ENCODE peak calls at places on chromosomes 12 and 14, in nine cellular contexts. Z, M, J, B, Q, G, X, W and N are unnamed samples.

GRCh38 chr12:83156800-83157199 is 470.1 kb downstream of the TMTC2 start:
- DNase-seq in B (no peak), M (no peak), Z (no peak), X (no peak), J (no peak), W (no peak), Q (no peak), G (no peak), N (no peak)

GRCh38 chr14:35301334-35302210 is 9.4 kb downstream of the PSMA6 start:
- DNase-seq in Z (no peak), G (no peak), Q (no peak), M (no peak), J (no peak), X (no peak), B (no peak), W (no peak), N (no peak)

GRCh38 chr12:75974323-75975273 is 57.0 kb downstream of the PHLDA1 start:
- DNase-seq in Q (no peak), Z (no peak), X (no peak), G (no peak), M (no peak), J (no peak), B (peak), W (no peak), N (no peak)

GRCh38 chr14:91228112-91229004 is 16.1 kb downstream of the GPR68 start:
- DNase-seq in M (no peak), X (peak), B (no peak), W (peak), G (no peak), Z (no peak), Q (no peak), J (no peak), N (peak)

GRCh38 chr14:20998674-20999366 is at the start of gene SLC39A2:
- DNase-seq in G (no peak), J (no peak), B (no peak), M (no peak), Z (peak), Q (no peak), W (peak), X (peak), N (no peak)

GRCh38 chr14:93073366-93073722 is 42.4 kb downstream of the ITPK1 start:
- DNase-seq in G (no peak), Q (no peak), X (no peak), J (no peak), W (no peak), M (no peak), Z (no peak), B (no peak), N (no peak)

GRCh38 chr14:67457782-67458181 is 30.7 kb downstream of the TMEM229B start:
- DNase-seq in Z (peak), Q (peak), G (no peak), W (no peak), J (no peak), X (no peak), M (no peak), B (no peak), N (no peak)

GRCh38 chr14:105482486-105483110 is 4.1 kb upstream of the CRIP1 start:
- DNase-seq in B (no peak), Z (no peak), G (no peak), W (no peak), X (no peak), Q (no peak), M (no peak), J (no peak), N (no peak)

GRCh38 chr14:50308363-50308762 is 3.7 kb downstream of the L2HGDH start:
- DNase-seq in J (no peak), W (peak), G (no peak), M (no peak), Z (no peak), X (peak), B (peak), Q (no peak), N (no peak)

GRCh38 chr14:38761033-38761432 is 342.0 kb downstream of the SEC23A start:
- DNase-seq in J (no peak), W (no peak), B (no peak), G (no peak), M (no peak), Z (no peak), Q (no peak), X (no peak), N (no peak)

GRCh38 chr12:108379761-108380160 is 40.6 kb upstream of the CMKLR1 start:
- DNase-seq in G (no peak), X (no peak), B (no peak), J (no peak), W (no peak), M (no peak), Z (no peak), Q (no peak), N (no peak)

GRCh38 chr14:96748371-96748770 is 48.8 kb upstream of the VRK1 start:
- DNase-seq in Q (no peak), M (no peak), J (no peak), W (no peak), G (no peak), B (no peak), X (no peak), Z (no peak), N (no peak)

GRCh38 chr14:103313704-103314103 is 20.3 kb upstream of the EIF5 start:
- DNase-seq in B (no peak), X (no peak), Z (no peak), G (no peak), J (no peak), Q (no peak), M (no peak), W (no peak), N (no peak)

GRCh38 chr14:91417134-91417982 is at the start of gene CCDC88C:
- DNase-seq in W (no peak), Q (peak), Z (peak), B (peak), M (no peak), J (no peak), G (peak), X (no peak), N (peak)

GRCh38 chr12:51917041-51917590 is 9.8 kb downstream of the ACVRL1 start:
- DNase-seq in W (no peak), X (no peak), M (no peak), G (no peak), Z (no peak), B (no peak), Q (no peak), J (no peak), N (no peak)

GRCh38 chr12:58502857-58503256 is 417.4 kb downstream of the LRIG3 start:
- DNase-seq in X (peak), Q (no peak), B (no peak), G (no peak), Z (no peak), J (no peak), M (no peak), W (no peak), N (no peak)

GRCh38 chr14:54803396-54803795 is 99.2 kb downstream of the GCH1 start:
- DNase-seq in X (no peak), Q (no peak), W (no peak), J (no peak), Z (no peak), M (no peak), G (no peak), B (no peak), N (no peak)

GRCh38 chr12:79367016-79367575 is 323.7 kb downstream of the PAWR start:
- DNase-seq in G (no peak), M (no peak), W (no peak), Q (no peak), B (no peak), X (no peak), Z (no peak), J (no peak), N (no peak)

GRCh38 chr14:51185754-51186153 is 54.3 kb upstream of the TMX1 start:
- DNase-seq in Q (no peak), J (no peak), M (no peak), X (no peak), B (no peak), W (no peak), G (no peak), Z (no peak), N (no peak)

GRCh38 chr14:99747582-99748330 is 45.5 kb upstream of the EML1 start:
- DNase-seq in Z (peak), W (no peak), M (no peak), J (no peak), G (no peak), B (no peak), Q (no peak), X (no peak), N (no peak)

GRCh38 chr12:54229624-54230212 is 40.9 kb upstream of the SMUG1 start:
- DNase-seq in Z (no peak), G (no peak), J (no peak), M (no peak), X (peak), Q (no peak), B (no peak), W (peak), N (no peak)

GRCh38 chr14:50040401-50040775 is 76.0 kb downstream of the VCPKMT start:
- DNase-seq in W (peak), X (peak), G (no peak), M (no peak), Z (no peak), Q (no peak), B (peak), J (no peak), N (peak)

GRCh38 chr12:67993143-67993542 is 3.9 kb downstream of the IFNG-AS1 start:
- DNase-seq in B (no peak), W (no peak), X (no peak), Z (no peak), Q (no peak), J (no peak), M (no peak), G (no peak), N (no peak)

GRCh38 chr12:67991158-67991557 is 1.9 kb downstream of the IFNG-AS1 start:
- DNase-seq in W (no peak), Z (no peak), B (no peak), Q (no peak), G (no peak), M (no peak), J (no peak), X (no peak), N (peak)

GRCh38 chr12:67988600-67988999 is 647 bp upstream of the IFNG-AS1 start:
- DNase-seq in M (no peak), B (no peak), Q (no peak), Z (no peak), X (no peak), W (no peak), J (no peak), G (no peak), N (no peak)

GRCh38 chr12:67986632-67987031 is 2.6 kb upstream of the IFNG-AS1 start:
- DNase-seq in Q (no peak), G (no peak), X (peak), W (no peak), M (no peak), B (no peak), J (no peak), Z (no peak), N (no peak)

GRCh38 chr12:67989184-67989965 is at the start of gene IFNG-AS1:
- DNase-seq in J (no peak), W (no peak), B (no peak), Q (no peak), M (no peak), Z (no peak), G (no peak), X (no peak), N (peak)
- H3K4me3 ChIP-seq in J (no peak), W (no peak), B (no peak), Q (no peak), M (no peak), Z (no peak), G (no peak), X (no peak), N (peak)

DNA sequence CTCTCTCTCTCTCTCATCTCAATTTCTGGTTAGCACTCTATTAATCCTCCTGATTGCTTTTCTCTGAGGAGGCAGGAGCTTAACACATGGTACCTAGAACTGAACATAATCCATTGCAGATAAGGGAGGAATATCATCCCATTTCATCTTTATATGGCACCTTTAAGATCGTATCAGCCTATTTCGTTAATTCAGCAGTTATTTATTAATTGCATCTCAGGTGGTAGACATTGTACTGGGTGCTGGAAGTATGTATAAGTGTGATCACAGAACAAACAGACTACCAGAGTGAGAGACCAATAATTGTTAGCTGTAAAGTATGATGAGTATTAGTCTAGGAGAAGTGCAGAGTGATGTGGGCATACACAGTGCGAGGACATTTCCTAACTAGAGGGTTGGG is 39.0 kb downstream of the AKAP6 start:
- DNase-seq in B (no peak), J (no peak), G (no peak), W (no peak), Q (no peak), Z (no peak), X (no peak), M (no peak), N (no peak)
- H3K27ac ChIP-seq in B (no peak), J (no peak), G (no peak), W (no peak), Q (no peak), Z (no peak), X (no peak), M (no peak), N (no peak)

DNA sequence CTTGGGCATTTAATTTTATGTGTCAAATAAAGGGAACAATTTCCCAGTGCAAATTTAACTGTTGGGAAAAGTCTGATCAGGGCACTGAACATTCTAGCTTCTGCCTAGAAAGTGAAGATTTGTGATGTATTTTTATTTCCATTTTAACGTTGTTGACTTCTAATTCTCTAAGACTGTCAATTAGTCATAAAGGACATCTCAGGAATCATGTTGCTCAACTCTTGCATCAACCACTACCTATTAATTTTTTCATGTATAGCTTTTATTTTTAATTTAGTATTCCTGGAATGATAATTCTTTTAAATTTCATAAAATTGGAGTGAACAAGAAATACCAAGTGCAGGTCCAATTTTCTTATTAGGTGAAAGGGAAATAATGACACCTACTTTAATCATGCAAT is 87.9 kb upstream of the METAP2 start:
- DNase-seq in B (no peak), M (no peak), J (no peak), X (no peak), G (no peak), Q (no peak), Z (no peak), W (peak), N (no peak)
- H3K4me3 ChIP-seq in B (no peak), M (no peak), J (peak), X (no peak), G (peak), Q (no peak), Z (peak), W (no peak), N (no peak)

GRCh38 chr12:9066183-9066623 is 49.5 kb downstream of the A2M start:
- DNase-seq in Q (no peak), J (no peak), M (no peak), Z (no peak), W (no peak), B (no peak), X (no peak), G (no peak), N (no peak)

GRCh38 chr12:9066755-9067433 is 48.8 kb downstream of the A2M start:
- DNase-seq in W (no peak), B (no peak), G (no peak), Q (no peak), X (no peak), Z (no peak), J (no peak), M (no peak), N (no peak)

GRCh38 chr12:9064201-9064814 is 51.4 kb downstream of the A2M start:
- DNase-seq in B (peak), M (no peak), X (peak), Q (peak), Z (peak), G (peak), J (peak), W (peak), N (peak)

GRCh38 chr12:9064815-9065606 is 50.7 kb downstream of the A2M start:
- DNase-seq in X (no peak), W (peak), Q (peak), J (peak), Z (peak), G (peak), B (peak), M (no peak), N (no peak)

DNA sequence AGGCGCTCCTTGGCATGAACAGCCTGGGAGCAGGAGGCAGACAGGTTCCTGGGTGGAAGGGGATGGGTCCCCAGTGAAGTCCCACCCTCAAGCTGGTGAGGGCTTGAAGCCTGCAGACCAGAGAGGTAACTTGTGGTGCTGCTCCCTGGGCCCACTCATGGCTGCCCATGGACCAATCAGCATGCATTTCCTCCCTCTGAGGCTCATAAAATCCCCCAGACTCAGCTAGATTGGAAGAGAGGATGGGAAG is 50.2 kb downstream of the A2M start:
- DNase-seq in G (no peak), J (no peak), Z (no peak), B (peak), W (no peak), Q (no peak), M (no peak), X (no peak), N (no peak)
- H3K27ac ChIP-seq in G (no peak), J (peak), Z (peak), B (peak), W (no peak), Q (peak), M (no peak), X (no peak), N (no peak)

GRCh38 chr12:102964872-102965271 is 7.4 kb downstream of the ASCL1 start:
- DNase-seq in W (no peak), B (no peak), Q (no peak), Z (no peak), G (no peak), X (no peak), M (no peak), J (no peak), N (no peak)
- H3K4me3 ChIP-seq in W (no peak), B (no peak), Q (no peak), Z (no peak), G (no peak), X (no peak), M (no peak), J (peak), N (no peak)

GRCh38 chr14:53380508-53381225 is 227.5 kb upstream of the DDHD1 start:
- DNase-seq in J (no peak), M (no peak), X (no peak), Z (no peak), Q (no peak), B (no peak), G (no peak), W (no peak), N (no peak)
- H3K27ac ChIP-seq in J (no peak), M (no peak), X (no peak), Z (no peak), Q (no peak), B (no peak), G (no peak), W (no peak), N (no peak)

GRCh38 chr12:124754949-124755800 is 108.5 kb downstream of the SCARB1 start:
- DNase-seq in J (peak), W (peak), X (peak), G (peak), Q (peak), M (no peak), Z (peak), B (no peak), N (no peak)
- H3K4me3 ChIP-seq in J (no peak), W (no peak), X (no peak), G (no peak), Q (no peak), M (no peak), Z (peak), B (peak), N (no peak)

DNA sequence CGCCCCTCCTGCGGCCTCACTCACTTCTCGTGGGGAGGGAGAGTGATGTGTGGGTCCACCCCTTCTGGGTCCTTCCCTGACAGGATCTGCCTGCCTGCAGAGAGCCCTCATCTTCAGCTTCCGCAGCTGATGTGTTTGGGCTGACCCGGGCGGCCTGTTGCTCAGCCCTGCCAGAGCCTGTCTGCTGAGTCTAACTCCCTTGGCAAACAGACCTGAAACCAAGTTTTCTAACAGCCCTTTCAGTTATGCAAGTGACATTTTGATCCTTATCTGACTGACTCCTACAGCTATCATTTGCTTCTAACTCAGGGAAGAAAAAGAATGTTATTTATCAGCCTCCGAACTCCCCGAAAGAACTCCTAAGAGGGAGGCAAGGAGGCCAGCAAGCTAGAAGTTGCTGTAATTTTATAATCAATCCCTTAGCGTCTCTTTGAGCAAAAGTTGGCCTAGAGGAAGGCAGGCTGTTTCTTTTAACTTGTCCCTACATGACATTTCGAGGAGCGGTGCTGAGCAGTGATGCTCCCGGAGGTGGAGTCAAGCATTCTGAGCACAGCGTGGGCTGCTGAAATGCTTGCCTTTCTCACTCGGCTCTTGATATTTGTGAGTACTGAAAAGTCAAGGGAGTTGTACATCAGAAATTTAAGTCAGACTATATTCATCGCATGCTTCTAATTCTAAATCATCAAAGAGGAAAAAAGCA is 31.5 kb upstream of the CACNA2D4 start:
- DNase-seq in X (no peak), G (no peak), Z (no peak), Q (no peak), W (no peak), M (no peak), J (no peak), B (no peak), N (no peak)
- H3K27ac ChIP-seq in X (no peak), G (no peak), Z (peak), Q (peak), W (no peak), M (no peak), J (peak), B (no peak), N (no peak)